ENCODE peak calls at places on chromosomes 5 and 9, in nine cellular contexts. O is transverse colon, C is neural progenitor cell, U is adipocyte, J is adrenal gland, M is PC-9, D is mammary epithelial cell, P is hepatocyte, N is A549. I is an unnamed sample.

GRCh38 chr5:53503819-53504218 is 23.4 kb downstream of the FST start:
- DNase-seq in N (no peak), O (no peak), C (no peak), J (no peak), P (no peak), U (no peak), D (no peak), M (no peak), I (no peak)

GRCh38 chr5:55771175-55771655 is 33.4 kb downstream of the DDX4 start:
- DNase-seq in P (no peak), J (no peak), D (no peak), N (no peak), U (no peak), C (no peak), O (no peak), M (no peak), I (peak; percentile 3)

GRCh38 chr9:4139201-4139600 is 160.7 kb downstream of the GLIS3 start:
- DNase-seq in O (no peak), P (no peak), N (no peak), D (no peak), C (no peak), U (no peak), J (no peak), M (no peak), I (no peak)

GRCh38 chr9:133773889-133774655 is 35.9 kb upstream of the SARDH start:
- DNase-seq in P (no peak), N (no peak), U (no peak), O (no peak), D (no peak), M (no peak), J (no peak), C (no peak), I (peak; percentile 7)

GRCh38 chr5:107832746-107833145 is 162.0 kb upstream of the EFNA5 start:
- DNase-seq in U (no peak), M (no peak), N (no peak), O (no peak), P (no peak), D (no peak), C (no peak), J (no peak), I (no peak)

GRCh38 chr9:100884518-100884917 is 144.0 kb upstream of the PLPPR1 start:
- DNase-seq in U (no peak), D (no peak), C (peak; percentile 71), P (peak; percentile 11), N (no peak), O (no peak), J (no peak), M (no peak), I (peak; percentile 36)

GRCh38 chr5:154356958-154357357 is 88.8 kb upstream of the SAP30L start:
- DNase-seq in P (no peak), M (no peak), D (no peak), U (no peak), N (no peak), C (no peak), O (no peak), J (no peak), I (no peak)

GRCh38 chr9:109118802-109119438 is 827 bp downstream of the TMEM245 start:
- DNase-seq in P (peak; percentile 23), U (peak; percentile 56), O (no peak), D (no peak), M (no peak), C (peak; percentile 67), N (no peak), J (no peak), I (peak; percentile 31)

GRCh38 chr5:53679261-53679660 is 118.8 kb downstream of the NDUFS4 start:
- DNase-seq in D (peak; percentile 27), U (peak; percentile 8), J (no peak), O (no peak), N (no peak), C (no peak), M (peak; percentile 55), P (no peak), I (peak; percentile 42)

GRCh38 chr5:119009131-119009530 is 20.8 kb upstream of the DTWD2 start:
- DNase-seq in D (no peak), P (peak; percentile 43), J (no peak), O (no peak), U (no peak), N (peak; percentile 13), M (no peak), C (no peak), I (no peak)

GRCh38 chr9:112556497-112557085 is 70.0 kb downstream of the KIAA1958 start:
- DNase-seq in J (no peak), D (peak; percentile 66), U (peak; percentile 86), C (no peak), O (no peak), N (no peak), M (peak; percentile 74), P (peak; percentile 43), I (no peak)

GRCh38 chr5:82765765-82766164 is 311.4 kb downstream of the TMEM167A start:
- DNase-seq in N (no peak), C (peak; percentile 3), J (no peak), M (no peak), D (no peak), U (peak; percentile 38), P (no peak), O (no peak), I (no peak)

GRCh38 chr9:88954073-88954472 is 37.2 kb upstream of the S1PR3 start:
- DNase-seq in D (peak; percentile 62), P (no peak), U (peak; percentile 8), O (no peak), M (peak; percentile 61), N (no peak), C (no peak), J (no peak), I (peak; percentile 38)

GRCh38 chr9:33452828-33453271 is 5.5 kb upstream of the AQP3 start:
- DNase-seq in O (peak; percentile 50), M (peak; percentile 85), J (peak; percentile 73), D (peak; percentile 85), N (peak; percentile 88), C (peak; percentile 87), U (peak; percentile 89), P (peak; percentile 89), I (peak; percentile 88)

GRCh38 chr9:75658301-75658919 is 232.1 kb upstream of the PCSK5 start:
- DNase-seq in N (no peak), D (no peak), O (no peak), U (peak; percentile 48), P (no peak), C (no peak), J (no peak), M (no peak), I (no peak)

GRCh38 chr5:14686517-14686916 is 22.0 kb downstream of the OTULIN start:
- DNase-seq in U (no peak), C (no peak), N (no peak), J (no peak), D (peak; percentile 75), P (no peak), M (no peak), O (no peak), I (no peak)

GRCh38 chr9:70654144-70654543 is 239.7 kb upstream of the KLF9 start:
- DNase-seq in P (no peak), N (no peak), M (no peak), U (no peak), O (no peak), C (no peak), J (no peak), D (no peak), I (no peak)

DNA sequence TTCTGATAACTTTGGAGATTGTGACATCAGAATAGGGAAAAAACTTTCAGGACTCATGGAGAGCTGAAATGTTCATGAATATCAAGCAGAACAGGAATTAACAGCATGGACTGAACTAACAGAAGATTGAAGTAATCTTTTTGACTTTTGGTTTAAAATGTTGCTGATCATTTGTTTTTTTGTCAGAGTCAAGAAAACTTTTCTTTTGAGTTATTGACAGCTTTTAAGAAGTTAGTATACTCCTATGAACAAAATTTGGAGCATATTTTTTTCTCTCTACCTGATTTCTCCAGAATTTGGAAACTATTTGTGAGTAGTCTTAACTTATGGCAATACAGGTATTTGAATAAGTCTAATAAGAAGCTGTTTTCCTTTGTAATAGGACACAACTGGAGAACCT is 244.3 kb upstream of the KLF9 start:
- DNase-seq in N (no peak), U (no peak), C (no peak), D (no peak), O (no peak), P (no peak), J (no peak), M (no peak), I (no peak)
- H3K9me3 ChIP-seq in N (no peaks in the 10 kb centered on the region), U (peaks cover 10% of the 10 kb centered on the region), C (peaks cover 15% of the 10 kb centered on the region), D (no peaks in the 10 kb centered on the region), O (no peaks in the 10 kb centered on the region), P (peaks cover 12% of the 10 kb centered on the region), J (no peaks in the 10 kb centered on the region), M (peaks cover 11% of the 10 kb centered on the region), I (no peaks in the 10 kb centered on the region)

DNA sequence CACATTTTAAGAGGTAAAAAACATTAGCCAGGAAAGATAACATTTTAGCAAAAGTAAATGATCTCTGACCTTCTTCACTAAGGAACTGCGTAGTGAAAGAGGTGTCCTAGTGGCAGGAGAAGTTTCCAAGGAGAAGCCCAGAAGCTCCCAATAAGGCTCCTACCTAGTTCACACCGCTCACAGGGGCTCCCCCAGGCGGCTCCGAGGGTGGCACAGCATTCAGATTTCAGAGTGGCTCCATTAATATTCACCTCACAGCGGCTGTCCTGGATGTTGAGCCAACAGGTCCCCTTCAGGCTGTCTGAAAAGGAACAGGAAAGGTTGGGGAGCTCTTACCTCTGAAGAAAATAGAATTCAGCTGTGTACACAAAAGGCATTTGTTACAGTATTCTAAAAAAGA is 187.3 kb downstream of the FBN2 start:
- DNase-seq in U (no peak), M (no peak), D (no peak), J (no peak), O (no peak), C (no peak), N (no peak), P (no peak), I (no peak)
- H3K4me1 ChIP-seq in U (peaks cover 3% of the 10 kb centered on the region), M (peaks cover 10% of the 10 kb centered on the region), D (peaks cover 12% of the 10 kb centered on the region), J (no peaks in the 10 kb centered on the region), O (peaks cover 7% of the 10 kb centered on the region), C (no peaks in the 10 kb centered on the region), N (peaks cover 9% of the 10 kb centered on the region), P (no peaks in the 10 kb centered on the region), I (peaks cover 32% of the 10 kb centered on the region)

GRCh38 chr5:57085306-57086081 is 88.4 kb upstream of the GPBP1 start:
- DNase-seq in C (no peak), O (no peak), J (no peak), P (no peak), M (no peak), N (no peak), U (no peak), D (no peak), I (no peak)

DNA sequence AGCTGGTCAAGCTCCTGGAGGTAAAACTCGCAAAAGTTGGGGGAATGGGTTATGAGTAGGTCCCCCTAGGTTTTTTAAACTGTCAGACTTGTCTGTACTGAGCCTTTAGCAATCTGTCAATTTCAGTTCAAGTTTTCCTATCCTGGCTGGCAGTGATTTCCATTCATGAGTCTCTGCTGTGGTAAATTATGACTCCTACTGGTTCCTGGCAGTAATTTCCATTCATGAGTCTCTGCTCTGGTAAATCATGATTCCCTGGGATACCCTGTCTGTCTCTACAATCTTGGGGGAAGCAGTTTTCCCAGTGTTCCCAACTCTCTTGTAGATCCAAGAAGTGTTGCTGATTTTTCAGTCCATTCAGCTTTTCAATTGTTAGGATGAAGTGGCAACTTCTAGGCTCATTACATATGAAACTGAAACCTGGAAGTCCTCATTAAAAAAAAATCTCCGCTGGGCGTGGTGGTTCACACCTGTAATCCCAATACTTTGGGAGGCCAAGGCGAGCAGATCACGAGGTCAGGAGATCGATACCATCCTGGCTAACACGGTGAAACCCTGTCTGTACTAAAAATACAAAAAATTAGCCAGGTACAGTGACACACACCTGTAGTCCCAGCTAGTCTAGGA is 91.3 kb upstream of the GPBP1 start:
- DNase-seq in N (no peak), P (peak; percentile 55), J (no peak), M (peak; percentile 44), D (peak; percentile 35), U (peak; percentile 35), C (no peak), O (no peak), I (no peak)
- H3K4me3 ChIP-seq in N (no peak overlapping the region), P (no peak overlapping the region), J (no peak overlapping the region), M (no peak overlapping the region), D (no peak overlapping the region), U (no peak overlapping the region), C (no peak overlapping the region), O (no peak overlapping the region), I (no peak overlapping the region)

GRCh38 chr5:27241564-27242257 is 203.3 kb upstream of the CDH9 start:
- DNase-seq in N (no peak), C (no peak), M (peak; percentile 78), D (peak; percentile 95), P (peak; percentile 51), U (peak; percentile 96), O (no peak), J (no peak), I (no peak)
- H3K9me3 ChIP-seq in N (no peaks in the 10 kb centered on the region), C (no peaks in the 10 kb centered on the region), M (peaks cover 8% of the 10 kb centered on the region), D (peaks cover 3% of the 10 kb centered on the region), P (no peaks in the 10 kb centered on the region), U (peaks cover 14% of the 10 kb centered on the region), O (no peaks in the 10 kb centered on the region), J (no peaks in the 10 kb centered on the region), I (no peaks in the 10 kb centered on the region)

I was measured in cardiac muscle cell.